ENCODE peak calls at places on chromosomes 4 and X, in seven cellular contexts. Z is cardiac fibroblast, C is lung, U is H9, E is uterus, B is lower lobe of right lung, V is progenitor cell of endocrine pancreas. A is an unnamed sample.

GRCh38 chr4:123248260-123248659 is 148.3 kb upstream of the SPRY1 start:
- DNase-seq in Z (peak; percentile 47), C (no peak), U (no peak), E (no peak), B (no peak), V (no peak), A (no peak)

GRCh38 chrX:10216208-10216607 is 59.4 kb downstream of the CLCN4 start:
- DNase-seq in Z (no peak), C (no peak), U (no peak), E (no peak), B (no peak), V (no peak), A (no peak)

GRCh38 chrX:46325312-46325877 is 219.8 kb downstream of the ZNF674 start:
- DNase-seq in Z (peak; percentile 69), C (peak; percentile 47), U (peak; percentile 53), E (no peak), B (peak; percentile 52), V (no peak), A (no peak)

GRCh38 chrX:149846789-149847188 is 34.2 kb upstream of the MAGEA8 start:
- DNase-seq in Z (no peak), C (no peak), U (no peak), E (no peak), B (no peak), V (no peak), A (no peak)

GRCh38 chrX:84715315-84715714 is 213.1 kb upstream of the HDX start:
- DNase-seq in Z (no peak), C (no peak), U (no peak), E (no peak), B (no peak), V (no peak), A (no peak)

GRCh38 chr4:181967401-181967800 is 275.8 kb upstream of the TENM3 start:
- DNase-seq in Z (no peak), C (no peak), U (no peak), E (no peak), B (no peak), V (no peak), A (no peak)

GRCh38 chr4:106614446-106614845 is 245.9 kb upstream of the GIMD1 start:
- DNase-seq in Z (no peak), C (no peak), U (no peak), E (no peak), B (no peak), V (no peak), A (no peak)

GRCh38 chrX:9586992-9587392 is 122.1 kb downstream of the TBL1X start:
- DNase-seq in Z (no peak), C (no peak), U (peak; percentile 48), E (no peak), B (no peak), V (no peak), A (no peak)

GRCh38 chrX:150334100-150334499 is 29.0 kb upstream of the MAMLD1 start:
- DNase-seq in Z (no peak), C (no peak), U (no peak), E (no peak), B (no peak), V (no peak), A (no peak)

GRCh38 chr4:47623916-47624554 is 139.0 kb downstream of the ATP10D start:
- DNase-seq in Z (peak; percentile 79), C (no peak), U (no peak), E (no peak), B (no peak), V (no peak), A (no peak)

GRCh38 chr4:71847300-71847699 is 63.4 kb upstream of the GC start:
- DNase-seq in Z (no peak), C (no peak), U (no peak), E (no peak), B (no peak), V (no peak), A (no peak)

GRCh38 chrX:1466232-1466661 is 13.5 kb upstream of the ASMTL start:
- DNase-seq in Z (no peak), C (peak; percentile 26), U (peak; percentile 27), E (no peak), B (peak; percentile 28), V (peak; percentile 3), A (peak; percentile 65)

GRCh38 chrX:56113785-56114436 is 118.2 kb upstream of the KLF8 start:
- DNase-seq in Z (no peak), C (no peak), U (peak; percentile 74), E (no peak), B (no peak), V (no peak), A (no peak)

GRCh38 chr4:138981930-138982390 is 33.6 kb upstream of the NOCT start:
- DNase-seq in Z (peak; percentile 78), C (peak; percentile 59), U (peak; percentile 31), E (peak; percentile 66), B (no peak), V (no peak), A (no peak)

GRCh38 chrX:6363193-6363592 is 134.5 kb upstream of the NLGN4X start:
- DNase-seq in Z (no peak), C (no peak), U (no peak), E (no peak), B (no peak), V (no peak), A (no peak)

GRCh38 chr4:164446516-164446915 is 307.4 kb upstream of the SMIM31 start:
- DNase-seq in Z (no peak), C (no peak), U (no peak), E (no peak), B (no peak), V (no peak), A (no peak)

GRCh38 chr4:6402566-6403399 is 69.6 kb downstream of the PPP2R2C start:
- DNase-seq in Z (no peak), C (no peak), U (peak; percentile 56), E (no peak), B (no peak), V (no peak), A (no peak)
- TF ChIP-seq CTCF in Z (no peak), C (no peak), U (peak; percentile 40), E (no peak), B (no peak), V (no peak), A (no peak)

DNA sequence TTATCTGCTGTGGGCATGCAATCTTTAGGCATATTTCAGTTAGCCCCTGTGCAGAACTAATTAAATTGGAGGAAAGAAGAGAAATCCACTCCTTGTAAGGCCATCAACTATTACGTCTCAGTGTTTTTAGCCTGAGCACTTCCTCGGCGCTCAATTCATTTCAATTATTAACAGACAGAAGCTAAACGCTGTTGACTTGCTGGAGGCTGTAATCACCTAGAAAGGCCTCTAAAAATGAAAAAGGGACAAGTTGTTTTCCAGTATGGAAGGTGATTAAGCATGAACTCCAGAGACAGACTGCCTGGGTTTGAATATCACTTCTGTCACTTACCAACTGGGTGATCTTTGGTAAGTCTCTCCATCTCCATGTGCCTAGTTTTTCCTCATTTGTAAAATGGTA is 59.6 kb downstream of the LEF1 start:
- DNase-seq in Z (no peak), C (no peak), U (no peak), E (no peak), B (no peak), V (no peak), A (no peak)
- TF ChIP-seq CTCF in Z (no peak), C (no peak), U (no peak), E (no peak), B (no peak), V (no peak), A (no peak)

GRCh38 chrX:13764284-13764683 is 29.7 kb downstream of the OFD1 start:
- DNase-seq in Z (no peak), C (no peak), U (no peak), E (no peak), B (no peak), V (no peak), A (no peak)

GRCh38 chrX:13763489-13763888 is 28.9 kb downstream of the OFD1 start:
- DNase-seq in Z (no peak), C (no peak), U (no peak), E (peak; percentile 33), B (peak; percentile 48), V (no peak), A (no peak)

GRCh38 chrX:13762015-13762414 is 27.5 kb downstream of the OFD1 start:
- DNase-seq in Z (no peak), C (no peak), U (no peak), E (no peak), B (no peak), V (no peak), A (no peak)

GRCh38 chrX:13761606-13762005 is 27.1 kb downstream of the OFD1 start:
- DNase-seq in Z (peak; percentile 21), C (no peak), U (peak; percentile 56), E (no peak), B (no peak), V (no peak), A (no peak)

DNA sequence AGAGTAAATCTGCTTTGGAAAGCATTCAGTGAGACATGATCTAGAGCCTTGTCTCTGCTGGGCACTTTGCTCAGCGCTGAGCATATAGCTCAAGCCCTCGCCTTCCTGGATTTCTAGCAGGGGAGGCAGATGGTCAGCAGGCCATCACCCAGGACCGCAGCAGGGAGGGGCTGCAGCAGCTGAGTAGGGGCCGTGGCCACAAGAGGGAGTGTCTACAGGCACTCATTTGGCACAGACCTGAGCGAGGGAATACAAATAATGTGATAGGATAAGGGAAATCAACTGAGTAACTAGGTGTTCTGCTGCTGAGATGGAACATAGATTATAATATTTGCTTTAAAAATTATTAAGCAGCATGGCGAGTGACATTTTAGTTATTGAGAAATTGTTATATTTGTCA is 30.2 kb downstream of the OFD1 start:
- DNase-seq in Z (no peak), C (no peak), U (peak; percentile 69), E (no peak), B (no peak), V (no peak), A (no peak)
- TF ChIP-seq CTCF in Z (peak; percentile 11), C (no peak), U (peak; percentile 62), E (no peak), B (peak; percentile 16), V (peak; percentile 52), A (peak; percentile 68)

DNA sequence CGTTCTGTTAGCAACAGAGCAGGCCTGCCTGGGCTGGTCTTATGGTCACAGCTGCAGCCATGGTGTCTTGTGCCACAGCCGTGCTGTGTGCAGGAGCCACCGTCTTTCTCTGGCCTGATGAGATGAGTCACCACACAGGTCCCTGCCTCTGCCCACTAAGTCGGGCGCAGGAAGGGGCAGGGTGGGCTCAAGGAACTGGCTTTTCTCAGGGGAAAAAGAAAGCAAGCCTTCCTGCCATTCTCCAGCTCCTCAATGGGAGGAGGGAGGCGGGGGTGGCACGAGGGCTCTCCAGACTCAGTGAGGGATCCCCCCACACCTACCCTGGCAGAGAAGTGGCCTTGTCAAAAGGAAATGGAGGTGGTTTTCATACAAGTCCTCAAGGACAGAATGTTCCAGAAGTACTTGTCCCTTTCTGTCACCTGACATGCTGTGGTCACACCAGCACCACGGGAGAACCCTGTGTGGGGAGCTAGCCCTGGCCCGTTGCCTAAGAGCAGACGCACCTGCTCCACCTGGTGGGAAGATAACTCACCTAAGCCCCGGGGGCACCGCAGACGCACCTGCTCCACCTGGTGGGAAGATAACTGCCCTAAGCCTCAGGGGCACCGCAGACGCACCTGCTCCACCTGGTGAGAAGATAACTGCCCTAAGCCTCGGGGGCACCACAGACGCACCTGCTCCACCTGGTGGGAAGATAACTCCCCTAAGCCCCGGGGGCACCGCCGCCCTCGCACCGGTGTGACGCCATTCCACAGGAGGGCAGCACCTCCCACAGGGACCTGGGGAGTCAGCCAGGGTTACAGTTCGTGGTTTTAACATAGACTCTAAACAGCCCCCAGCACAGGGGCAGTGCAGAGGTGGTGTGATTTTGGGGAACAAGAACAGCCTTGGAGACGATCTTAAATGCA is 18.5 kb downstream of the UVSSA start:
- DNase-seq in Z (no peak), C (peak; percentile 86), U (peak; percentile 61), E (no peak), B (peak; percentile 79), V (no peak), A (no peak)
- TF ChIP-seq CTCF in Z (no peak), C (no peak), U (peak; percentile 56), E (no peak), B (peak; percentile 7), V (peak; percentile 10), A (no peak)

A was measured in type B pancreatic cell.